ENCODE peak calls at places on chromosomes 6 and 20, in five cellular contexts. E is uterus, U is upper lobe of left lung, G is thyroid gland, X is body of pancreas. F is an unnamed sample.

GRCh38 chr6:18126116-18126515 is 3.6 kb upstream of the NHLRC1 start:
- DNase-seq in E (no peak), U (no peak), G (no peak), X (no peak), F (no peak)

GRCh38 chr20:16472045-16472872 is 101.0 kb downstream of the KIF16B start:
- DNase-seq in E (no peak), U (no peak), G (peak; percentile 22), X (peak; percentile 19), F (peak; percentile 46)

GRCh38 chr6:90611996-90612690 is 25.3 kb upstream of the MAP3K7 start:
- DNase-seq in E (no peak), U (peak; percentile 65), G (no peak), X (no peak), F (no peak)

GRCh38 chr6:118386975-118387374 is 161.1 kb upstream of the PLN start:
- DNase-seq in E (no peak), U (no peak), G (no peak), X (no peak), F (no peak)

GRCh38 chr6:146914563-146915483 is 289.4 kb upstream of the STXBP5 start:
- DNase-seq in E (peak; percentile 22), U (no peak), G (peak; percentile 16), X (peak; percentile 18), F (no peak)

GRCh38 chr6:136539967-136540366 is 10.3 kb downstream of the MAP7 start:
- DNase-seq in E (no peak), U (no peak), G (no peak), X (no peak), F (no peak)

GRCh38 chr6:71527831-71528377 is 239.3 kb downstream of the OGFRL1 start:
- DNase-seq in E (no peak), U (no peak), G (no peak), X (no peak), F (no peak)

GRCh38 chr6:38163186-38164130 is 343.9 kb downstream of the ZFAND3 start:
- DNase-seq in E (no peak), U (peak; percentile 52), G (no peak), X (no peak), F (no peak)

GRCh38 chr6:82616386-82617028 is 252.9 kb downstream of the TPBG start:
- DNase-seq in E (no peak), U (no peak), G (no peak), X (no peak), F (no peak)

GRCh38 chr20:34268851-34269668 is 27.8 kb downstream of the ASIP start:
- DNase-seq in E (peak; percentile 35), U (peak; percentile 88), G (peak; percentile 32), X (peak; percentile 29), F (peak; percentile 31)

GRCh38 chr6:31901953-31902643 is at the start of gene ZBTB12:
- DNase-seq in E (peak; percentile 94), U (peak; percentile 97), G (peak; percentile 93), X (peak; percentile 93), F (peak; percentile 93)

GRCh38 chr6:32129297-32130088 is 595 bp downstream of the FKBPL start:
- DNase-seq in E (no peak), U (no peak), G (peak; percentile 80), X (no peak), F (no peak)

GRCh38 chr20:25251019-25251418 is 3.1 kb downstream of the PYGB start:
- DNase-seq in E (no peak), U (no peak), G (no peak), X (no peak), F (no peak)

GRCh38 chr20:46374383-46374782 is 32.0 kb downstream of the ELMO2 start:
- DNase-seq in E (no peak), U (no peak), G (no peak), X (no peak), F (no peak)

GRCh38 chr20:47063808-47064207 is 169.2 kb downstream of the EYA2 start:
- DNase-seq in E (no peak), U (no peak), G (no peak), X (no peak), F (no peak)

GRCh38 chr6:42217165-42217522 is 517 bp downstream of the MRPS10 start:
- DNase-seq in E (no peak), U (no peak), G (no peak), X (no peak), F (no peak)

GRCh38 chr6:37623666-37624065 is 74.0 kb downstream of the MDGA1 start:
- DNase-seq in E (no peak), U (no peak), G (no peak), X (no peak), F (no peak)

GRCh38 chr6:157092736-157093135 is 230.6 kb downstream of the TMEM242 start:
- DNase-seq in E (no peak), U (no peak), G (peak; percentile 40), X (no peak), F (no peak)

GRCh38 chr6:154435400-154435945 is 75.0 kb downstream of the CNKSR3 start:
- DNase-seq in E (no peak), U (no peak), G (no peak), X (no peak), F (no peak)

GRCh38 chr6:125149256-125150144 is 4.1 kb upstream of the TPD52L1 start:
- DNase-seq in E (no peak), U (no peak), G (no peak), X (no peak), F (no peak)

GRCh38 chr20:63369724-63370622 is 8.8 kb upstream of the CHRNA4 start:
- DNase-seq in E (no peak), U (peak; percentile 59), G (no peak), X (no peak), F (no peak)

GRCh38 chr6:133248241-133249001 is 7.3 kb downstream of the EYA4 start:
- DNase-seq in E (no peak), U (no peak), G (no peak), X (no peak), F (no peak)
- TF ChIP-seq POLR2A in E (no peak), U (no peak), G (no peak), X (no peak), F (no peak)

GRCh38 chr20:38067717-38068365 is 34.3 kb downstream of the RPRD1B start:
- DNase-seq in E (no peak), U (no peak), G (no peak), X (no peak), F (no peak)

GRCh38 chr20:38072885-38073284 is 39.3 kb downstream of the RPRD1B start:
- DNase-seq in E (no peak), U (no peak), G (no peak), X (no peak), F (no peak)

GRCh38 chr20:38063911-38064310 is 30.4 kb downstream of the RPRD1B start:
- DNase-seq in E (no peak), U (no peak), G (no peak), X (no peak), F (no peak)

GRCh38 chr20:38065764-38066375 is 32.3 kb downstream of the RPRD1B start:
- DNase-seq in E (peak; percentile 59), U (peak; percentile 61), G (no peak), X (no peak), F (no peak)

DNA sequence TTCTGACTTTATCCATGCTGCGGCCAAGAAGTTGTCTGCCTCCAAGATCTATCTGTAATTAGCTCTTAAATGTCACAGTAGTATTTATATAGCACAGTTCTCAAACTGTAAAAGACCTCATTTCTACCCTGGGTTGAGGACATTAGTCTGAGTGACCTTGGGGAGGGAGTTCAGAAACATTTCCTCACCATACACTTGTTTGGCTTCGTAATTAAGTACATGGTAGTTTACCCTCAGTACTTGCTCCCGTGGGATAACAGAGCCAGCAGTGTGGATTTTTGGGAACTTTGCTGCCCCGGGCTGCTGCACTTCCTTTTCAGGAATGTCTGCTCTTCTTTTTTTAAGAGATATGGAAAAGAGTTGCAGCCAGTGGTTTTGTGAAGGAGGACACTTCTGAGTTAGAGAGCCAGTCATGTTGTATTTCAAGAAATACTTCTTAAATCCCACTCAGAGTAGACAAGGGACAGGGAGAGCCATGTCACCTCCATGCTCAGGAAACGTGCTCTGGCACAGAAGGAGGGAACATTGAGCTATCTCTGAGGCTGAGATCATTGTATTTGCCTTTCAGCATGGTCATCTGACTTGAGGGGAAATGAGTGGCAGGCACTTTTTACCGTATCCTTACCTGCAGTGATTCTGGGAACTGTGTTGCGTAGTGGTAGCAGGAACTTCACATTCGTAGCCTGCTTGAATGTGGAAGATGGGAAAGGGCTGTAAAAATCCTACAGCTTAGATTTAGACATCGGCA is 33.6 kb downstream of the RPRD1B start:
- DNase-seq in E (no peak), U (no peak), G (no peak), X (no peak), F (no peak)
- TF ChIP-seq POLR2A in E (no peak), U (no peak), G (no peak), X (no peak), F (no peak)

DNA sequence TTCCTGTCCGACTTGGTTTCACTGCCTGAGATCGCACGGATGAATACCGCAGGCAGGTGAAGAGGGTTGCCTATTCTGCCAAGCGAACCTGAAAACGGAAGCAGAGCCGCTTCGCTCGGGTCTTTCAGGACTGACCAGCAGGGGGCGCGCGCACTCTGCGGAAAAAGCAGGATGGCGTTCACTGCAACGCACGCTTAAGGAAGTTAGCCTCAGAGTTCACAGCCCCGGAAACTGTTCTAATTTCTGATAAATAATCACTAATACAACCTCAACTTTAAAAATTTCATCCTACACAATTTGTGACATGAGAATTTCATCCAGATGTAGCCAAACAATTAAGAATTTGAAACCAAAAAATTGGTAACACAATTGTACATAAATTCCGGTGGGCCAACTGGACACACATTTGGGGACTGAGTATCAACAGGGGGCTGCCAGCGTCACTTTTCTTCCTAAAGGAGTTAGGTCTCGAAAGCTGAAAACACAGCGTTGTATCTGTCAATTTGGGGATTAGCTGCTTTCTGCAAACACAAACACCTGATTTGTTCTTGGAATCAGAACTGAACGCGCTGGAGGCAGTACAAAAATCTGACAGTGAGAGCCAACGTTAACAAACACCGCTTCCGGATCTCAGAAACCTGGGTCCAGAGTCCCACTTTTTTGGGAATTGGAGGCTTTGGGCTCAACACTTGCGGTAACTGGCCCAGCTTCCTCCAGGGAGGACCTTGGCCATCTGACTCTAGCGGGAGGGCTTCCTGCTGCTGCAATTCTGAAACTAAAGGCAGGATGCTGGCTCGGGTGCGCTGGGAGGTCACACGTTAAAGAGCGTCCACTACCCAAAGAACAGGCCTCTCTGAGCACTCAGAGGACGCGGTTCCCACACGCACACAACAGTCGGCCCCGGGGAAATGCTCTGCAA is 8.8 kb downstream of the PXDC1 start:
- DNase-seq in E (peak; percentile 87), U (peak; percentile 96), G (peak; percentile 86), X (peak; percentile 88), F (peak; percentile 94)
- TF ChIP-seq POLR2A in E (no peak), U (no peak), G (no peak), X (no peak), F (no peak)

GRCh38 chr6:19921821-19922220 is 84.7 kb downstream of the ID4 start:
- DNase-seq in E (no peak), U (no peak), G (no peak), X (no peak), F (no peak)
- TF ChIP-seq POLR2A in E (no peak), U (no peak), G (no peak), X (no peak), F (no peak)

F was measured in stomach.